ENCODE peak calls at places on chromosome 6, in five cellular contexts. K is NT2/D1, T is HepG2, S is H1, B is GM12878. Q is an unnamed sample.

GRCh38 chr6:98946877-98947410 is 802 bp downstream of the FBXL4 start:
- DNase-seq in B (no peak), S (no peak), T (no peak), K (no peak), Q (peak; percentile 15)

GRCh38 chr6:2581611-2582010 is 169.1 kb downstream of the MYLK4 start:
- DNase-seq in B (no peak), T (no peak), K (no peak), S (no peak), Q (no peak)

GRCh38 chr6:52566201-52566600 is 10.7 kb downstream of the TRAM2 start:
- DNase-seq in S (no peak), K (no peak), B (peak; percentile 28), T (no peak), Q (no peak)

GRCh38 chr6:20892365-20892764 is 358.1 kb downstream of the CDKAL1 start:
- DNase-seq in T (no peak), B (no peak), K (no peak), S (no peak), Q (no peak)

GRCh38 chr6:43936476-43936875 is 166.5 kb downstream of the VEGFA start:
- DNase-seq in B (no peak), S (no peak), K (no peak), T (no peak), Q (no peak)

GRCh38 chr6:12022903-12023522 is 10.9 kb downstream of the HIVEP1 start:
- DNase-seq in K (no peak), B (no peak), T (no peak), S (no peak), Q (no peak)

GRCh38 chr6:133062077-133062476 is 179.1 kb upstream of the EYA4 start:
- DNase-seq in S (no peak), B (no peak), T (no peak), K (no peak), Q (no peak)

GRCh38 chr6:122184260-122184934 is 215.1 kb upstream of the HSF2 start:
- DNase-seq in T (peak; percentile 16), K (no peak), B (no peak), S (no peak), Q (peak; percentile 43)

GRCh38 chr6:36827261-36828079 is 11.8 kb downstream of the CPNE5 start:
- DNase-seq in T (no peak), K (no peak), B (no peak), S (no peak), Q (no peak)

GRCh38 chr6:84967389-84967788 is 203.0 kb upstream of the TBX18 start:
- DNase-seq in K (peak; percentile 52), S (peak; percentile 62), B (no peak), T (peak; percentile 52), Q (peak; percentile 54)

GRCh38 chr6:154412106-154412820 is 55.7 kb upstream of the IPCEF1 start:
- DNase-seq in K (no peak), B (no peak), S (no peak), T (no peak), Q (no peak)

GRCh38 chr6:727796-728195 is 34.9 kb upstream of the EXOC2 start:
- DNase-seq in B (no peak), T (no peak), K (no peak), S (no peak), Q (no peak)

GRCh38 chr6:28489366-28490190 is 26.0 kb downstream of the GPX6 start:
- DNase-seq in K (peak; percentile 65), T (peak; percentile 32), S (peak; percentile 82), B (peak; percentile 36), Q (peak; percentile 72)

GRCh38 chr6:144528605-144529425 is 243.7 kb downstream of the UTRN start:
- DNase-seq in B (no peak), T (no peak), K (peak; percentile 75), S (no peak), Q (no peak)

GRCh38 chr6:32578962-32579361 is 10.7 kb downstream of the HLA-DRB1 start:
- DNase-seq in S (no peak), K (no peak), B (no peak), T (no peak), Q (no peak)

GRCh38 chr6:37125779-37126553 is 44.0 kb upstream of the PIM1 start:
- DNase-seq in S (peak; percentile 81), T (peak; percentile 75), B (no peak), K (peak; percentile 87), Q (no peak)

GRCh38 chr6:105835373-105835772 is 250.8 kb upstream of the PRDM1 start:
- DNase-seq in T (peak; percentile 31), K (peak; percentile 36), B (no peak), S (peak; percentile 56), Q (peak; percentile 53)

GRCh38 chr6:37514377-37514776 is 14.7 kb upstream of the CCDC167 start:
- DNase-seq in T (no peak), S (no peak), K (no peak), B (no peak), Q (no peak)

GRCh38 chr6:46484081-46484820 is 7.0 kb downstream of the RCAN2 start:
- DNase-seq in S (no peak), B (no peak), K (no peak), T (no peak), Q (no peak)

GRCh38 chr6:156719720-156720563 is 57.2 kb upstream of the ARID1B start:
- DNase-seq in K (no peak), T (peak; percentile 91), S (peak; percentile 66), B (peak; percentile 65), Q (no peak)

GRCh38 chr6:111096246-111096645 is 8.9 kb downstream of the SLC16A10 start:
- DNase-seq in T (no peak), B (no peak), K (no peak), S (no peak), Q (no peak)

GRCh38 chr6:131813991-131814390 is 6.2 kb downstream of the ENPP1 start:
- DNase-seq in B (no peak), K (no peak), T (no peak), S (no peak), Q (no peak)

GRCh38 chr6:72363844-72364740 is 257.8 kb upstream of the KCNQ5 start:
- DNase-seq in S (no peak), T (no peak), B (no peak), K (no peak), Q (no peak)

GRCh38 chr6:156866181-156866862 is 89.1 kb downstream of the ARID1B start:
- DNase-seq in T (no peak), K (no peak), B (no peak), S (no peak), Q (no peak)

GRCh38 chr6:36217188-36217587 is 20.6 kb downstream of the BRPF3 start:
- DNase-seq in S (no peak), K (no peak), T (no peak), B (no peak), Q (no peak)

GRCh38 chr6:161498359-161498758 is 224.5 kb upstream of the AGPAT4 start:
- DNase-seq in T (peak; percentile 36), S (peak; percentile 51), B (no peak), K (peak; percentile 43), Q (peak; percentile 50)

GRCh38 chr6:129544892-129545612 is 164.9 kb downstream of the ARHGAP18 start:
- DNase-seq in K (no peak), B (no peak), T (no peak), S (no peak), Q (no peak)
- TF ChIP-seq SUZ12 in K (no peak), B (no peak), T (no peak), S (no peak), Q (no peak)

GRCh38 chr6:27237089-27237723 is 10.3 kb upstream of the PRSS16 start:
- DNase-seq in T (peak; percentile 27), B (no peak), K (no peak), S (peak; percentile 87), Q (peak; percentile 48)
- TF ChIP-seq SUZ12 in T (no peak), B (no peak), K (no peak), S (no peak), Q (no peak)

DNA sequence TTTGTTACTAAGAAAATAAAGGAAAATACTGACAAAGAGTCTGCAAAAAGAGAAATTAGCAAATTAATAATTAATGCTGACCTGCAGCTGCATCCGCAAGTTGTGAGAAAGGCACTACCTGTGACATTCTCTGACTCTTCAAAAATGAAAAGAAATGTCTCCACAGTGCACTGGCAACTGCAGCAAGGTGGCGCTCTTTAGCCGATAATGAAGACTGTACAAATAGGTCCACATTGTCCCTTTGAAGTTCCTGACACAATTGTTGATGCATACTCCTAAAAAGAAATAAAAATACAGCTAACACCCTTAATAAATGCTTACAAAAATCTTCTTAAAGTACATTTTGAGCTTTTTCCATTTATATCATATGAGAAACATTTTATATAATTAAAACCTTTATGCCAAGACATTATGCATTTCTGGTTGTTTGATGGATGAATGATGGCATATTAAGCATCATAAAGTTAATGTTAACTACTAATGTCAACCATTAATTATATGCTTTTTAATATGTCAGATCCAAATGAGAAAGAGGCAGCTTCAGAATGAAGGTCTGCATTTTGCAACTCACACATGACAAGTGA is 96.5 kb downstream of the MMS22L start:
- DNase-seq in B (peak; percentile 26), K (peak; percentile 20), S (peak; percentile 64), T (peak; percentile 66), Q (peak; percentile 60)
- TF ChIP-seq SUZ12 in B (no peak), K (no peak), S (no peak), T (no peak), Q (no peak)

DNA sequence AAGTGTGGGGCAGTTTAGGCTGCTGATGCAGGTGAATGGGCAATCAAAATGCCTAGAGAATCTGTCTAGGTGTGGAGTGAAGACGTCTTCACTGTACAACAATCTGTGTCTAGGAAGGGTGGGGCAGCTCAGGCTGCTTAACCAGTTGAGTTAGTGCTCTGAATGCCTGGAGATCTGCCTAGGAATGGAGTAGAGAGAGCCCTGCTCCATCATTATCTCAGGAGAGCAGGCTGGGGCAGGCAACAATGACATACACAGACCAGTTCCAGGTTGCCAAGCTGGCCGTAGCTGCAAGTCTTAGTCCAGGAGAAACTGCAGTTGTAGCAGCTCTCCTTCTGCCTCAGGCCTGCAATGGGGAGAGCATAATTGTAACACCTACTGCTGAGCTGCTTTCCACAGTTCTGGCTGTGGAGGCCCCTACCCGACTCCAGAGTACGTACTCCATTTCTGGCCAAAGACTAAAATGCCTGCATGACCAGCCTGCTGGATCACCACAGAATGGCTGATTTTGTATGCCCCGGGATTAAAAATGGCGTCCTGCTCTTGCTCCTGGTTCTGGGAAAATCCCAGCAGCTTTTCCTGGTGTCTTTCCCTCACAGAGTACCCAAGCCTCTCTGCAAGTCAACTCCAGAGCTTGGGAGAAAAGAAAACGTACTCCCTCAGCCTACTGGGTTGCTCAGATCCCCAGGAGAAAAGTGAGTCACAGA is 545.4 kb downstream of the ADGRB3 start:
- DNase-seq in B (no peak), K (no peak), T (no peak), S (no peak), Q (no peak)
- TF ChIP-seq SUZ12 in B (no peak), K (no peak), T (no peak), S (no peak), Q (no peak)

GRCh38 chr6:4776493-4776966 is 326 bp downstream of the CDYL start:
- DNase-seq in B (no peak), S (no peak), T (peak; percentile 22), K (no peak), Q (peak; percentile 69)

GRCh38 chr6:4775591-4776492 is at the start of gene CDYL:
- DNase-seq in S (peak; percentile 86), T (peak; percentile 78), B (no peak), K (peak; percentile 43), Q (peak; percentile 94)

GRCh38 chr6:4774296-4774695 is 1.9 kb upstream of the CDYL start:
- DNase-seq in B (no peak), K (no peak), S (no peak), T (no peak), Q (no peak)

GRCh38 chr6:4772750-4773149 is 3.5 kb upstream of the CDYL start:
- DNase-seq in K (peak; percentile 80), B (no peak), T (no peak), S (no peak), Q (no peak)

GRCh38 chr6:4774715-4775590 is 1.3 kb upstream of the CDYL start:
- DNase-seq in S (peak; percentile 73), B (no peak), T (no peak), K (no peak), Q (no peak)
- TF ChIP-seq SUZ12 in S (no peak), B (no peak), T (no peak), K (no peak), Q (no peak)